ENCODE peak calls at places on chromosomes 5 and 9, in ten cellular contexts. O is hepatocyte; W is left ventricle myocardium superior; S is activated naive CD8-positive, alpha-beta T cell treated with anti-CD3 and anti-CD28 coated beads, Interleukin-2, amount 10 ng/mL, durations not matched to agents 7 days and 5 days; Y is NCI-H460; B is iris pigment epithelial cell; H is NCI-H1048; J is NCI-H1694 treated with DMSO at 0.1 percent for 48 hours; D is A172; A is activated CD8-positive, alpha-beta memory T cell treated with anti-CD3 and anti-CD28 coated beads for 24 hours. C is an unnamed sample.

GRCh38 chr5:178644826-178645545 is 18.1 kb upstream of the CLK4 start:
- DNase-seq in H (no peak), W (no peak), D (peak), A (no peak), B (peak), Y (no peak), J (no peak), O (no peak), S (no peak), C (peak)

GRCh38 chr9:111516061-111516465 is 8.9 kb upstream of the ZNF483 start:
- DNase-seq in H (no peak), O (no peak), W (no peak), S (no peak), J (no peak), A (no peak), D (peak), Y (peak), B (peak), C (no peak)

GRCh38 chr9:119268985-119269384 is 100.2 kb downstream of the BRINP1 start:
- DNase-seq in D (no peak), O (no peak), B (peak), H (no peak), W (no peak), A (no peak), J (no peak), Y (no peak), S (no peak), C (no peak)

GRCh38 chr5:36153727-36154126 is 1.8 kb downstream of the SKP2 start:
- DNase-seq in S (no peak), D (no peak), J (no peak), B (no peak), O (no peak), H (no peak), W (no peak), A (no peak), Y (no peak), C (no peak)

GRCh38 chr9:81268048-81268447 is 421.3 kb downstream of the TLE1 start:
- DNase-seq in S (no peak), O (no peak), B (peak), J (no peak), Y (no peak), D (peak), H (no peak), A (no peak), W (no peak), C (peak)

GRCh38 chr9:97703437-97704326 is 6.5 kb upstream of the XPA start:
- DNase-seq in D (peak), O (peak), W (no peak), J (no peak), B (peak), H (no peak), A (no peak), S (no peak), Y (no peak), C (peak)

GRCh38 chr9:127015926-127016512 is 101.4 kb downstream of the RALGPS1 start:
- DNase-seq in D (no peak), H (no peak), Y (no peak), J (peak), B (no peak), S (no peak), A (no peak), O (no peak), W (no peak), C (no peak)

GRCh38 chr9:83266618-83267543 is 203.9 kb upstream of the RASEF start:
- DNase-seq in Y (no peak), H (no peak), W (peak), B (no peak), S (no peak), O (peak), A (no peak), D (peak), J (no peak), C (no peak)